ENCODE peak calls at places on chromosomes 13 and 19, in eight cellular contexts. V is hepatocyte, C is mucosa of descending colon, Y is aorta, F is NCI-H146, L is BJ, U is NB4, G is caudate nucleus. H is an unnamed sample.
A peak's percentile ranks its signal among the peaks of the same experiment; 100 is the strongest.

GRCh38 chr13:110265682-110266430 is 41.1 kb downstream of the COL4A1 start:
- DNase-seq in V (no peak), C (no peak), Y (peak; percentile 91), F (no peak), L (no peak), U (no peak), G (no peak), H (no peak)

GRCh38 chr13:40082644-40083043 is 427.2 kb downstream of the COG6 start:
- DNase-seq in V (no peak), C (no peak), Y (peak; percentile 53), F (no peak), L (no peak), U (no peak), G (no peak), H (no peak)

GRCh38 chr19:34678085-34678412 is 571 bp downstream of the ZNF302 start:
- DNase-seq in V (no peak), C (no peak), Y (no peak), F (peak; percentile 58), L (no peak), U (no peak), G (no peak), H (no peak)

GRCh38 chr13:110036060-110036459 is 249.7 kb upstream of the IRS2 start:
- DNase-seq in V (no peak), C (no peak), Y (no peak), F (no peak), L (no peak), U (no peak), G (no peak), H (no peak)

GRCh38 chr13:106490887-106491321 is 44.6 kb downstream of the EFNB2 start:
- DNase-seq in V (no peak), C (no peak), Y (no peak), F (no peak), L (no peak), U (no peak), G (no peak), H (no peak)

GRCh38 chr19:55322495-55322894 is 2.6 kb downstream of the TMEM150B start:
- DNase-seq in V (peak; percentile 59), C (peak; percentile 68), Y (no peak), F (peak; percentile 44), L (no peak), U (no peak), G (no peak), H (no peak)

GRCh38 chr19:3910105-3910504 is 22.8 kb upstream of the NMRK2 start:
- DNase-seq in V (no peak), C (no peak), Y (no peak), F (no peak), L (no peak), U (no peak), G (no peak), H (no peak)

GRCh38 chr19:6023936-6024335 is 46.0 kb upstream of the RANBP3 start:
- DNase-seq in V (no peak), C (no peak), Y (peak; percentile 12), F (no peak), L (no peak), U (no peak), G (no peak), H (no peak)

GRCh38 chr13:35549481-35549880 is 73.0 kb upstream of the MAB21L1 start:
- DNase-seq in V (no peak), C (no peak), Y (no peak), F (no peak), L (peak; percentile 9), U (no peak), G (no peak), H (no peak)

GRCh38 chr13:50387124-50387581 is 371.9 kb downstream of the KCNRG start:
- DNase-seq in V (peak; percentile 69), C (peak; percentile 53), Y (no peak), F (peak; percentile 89), L (no peak), U (peak; percentile 50), G (no peak), H (no peak)

GRCh38 chr19:3808420-3809143 is 22.4 kb upstream of the MATK start:
- DNase-seq in V (no peak), C (no peak), Y (no peak), F (no peak), L (no peak), U (no peak), G (no peak), H (no peak)

GRCh38 chr19:19372656-19373416 is 32.6 kb upstream of the GATAD2A start:
- DNase-seq in V (peak; percentile 47), C (peak; percentile 87), Y (peak; percentile 87), F (peak; percentile 62), L (no peak), U (peak; percentile 94), G (no peak), H (no peak)

GRCh38 chr19:40580619-40581018 is 3.9 kb downstream of the SHKBP1 start:
- DNase-seq in V (no peak), C (no peak), Y (no peak), F (no peak), L (no peak), U (no peak), G (no peak), H (no peak)

GRCh38 chr19:28313633-28314032 is 899.3 kb downstream of the UQCRFS1 start:
- DNase-seq in V (no peak), C (no peak), Y (no peak), F (no peak), L (peak; percentile 88), U (no peak), G (no peak), H (no peak)

GRCh38 chr19:51788936-51789795 is 5.8 kb upstream of the FPR3 start:
- DNase-seq in V (no peak), C (no peak), Y (no peak), F (no peak), L (no peak), U (no peak), G (no peak), H (no peak)

GRCh38 chr19:41936416-41936850 is 8.2 kb upstream of the ERFL start:
- DNase-seq in V (no peak), C (no peak), Y (no peak), F (no peak), L (no peak), U (no peak), G (no peak), H (no peak)

GRCh38 chr13:44309771-44310767 is 63.6 kb upstream of the SERP2 start:
- DNase-seq in V (no peak), C (peak; percentile 91), Y (no peak), F (no peak), L (no peak), U (no peak), G (no peak), H (no peak)

GRCh38 chr13:60837806-60838205 is 440.8 kb downstream of the TDRD3 start:
- DNase-seq in V (no peak), C (no peak), Y (no peak), F (no peak), L (no peak), U (peak; percentile 6), G (no peak), H (no peak)

H was measured in nucleus accumbens.